ENCODE peak calls at places on chromosomes 4 and X, in four cellular contexts. T is GM12878, H is K562, P is HepG2. J is an unnamed sample.

GRCh38 chrX:71178908-71179307 is 34.3 kb downstream of the NLGN3 start:
- DNase-seq in T (peak; percentile 31), H (peak; percentile 49), P (peak; percentile 54), J (peak; percentile 65)

GRCh38 chr4:116881077-116881476 is 204.3 kb downstream of the TRAM1L1 start:
- DNase-seq in T (no peak), H (no peak), P (no peak), J (no peak)

GRCh38 chr4:184819786-184820185 is 6.0 kb downstream of the ACSL1 start:
- DNase-seq in T (no peak), H (no peak), P (peak; percentile 44), J (no peak)

GRCh38 chr4:38678078-38678477 is 14.1 kb downstream of the KLF3 start:
- DNase-seq in T (no peak), H (no peak), P (no peak), J (no peak)

GRCh38 chr4:41611881-41612871 is 74.2 kb downstream of the LIMCH1 start:
- DNase-seq in T (no peak), H (no peak), P (no peak), J (peak; percentile 44)

GRCh38 chr4:116217781-116218180 is 867.6 kb downstream of the TRAM1L1 start:
- DNase-seq in T (no peak), H (no peak), P (no peak), J (no peak)

GRCh38 chrX:23662853-23663252 is 4.4 kb upstream of the PRDX4 start:
- DNase-seq in T (peak; percentile 31), H (no peak), P (no peak), J (no peak)

GRCh38 chr4:164872481-164872880 is 4.5 kb upstream of the APELA start:
- DNase-seq in T (no peak), H (no peak), P (no peak), J (no peak)

GRCh38 chrX:82541822-82542221 is 966.3 kb upstream of the POU3F4 start:
- DNase-seq in T (no peak), H (no peak), P (no peak), J (no peak)

GRCh38 chr4:113243312-113243711 is 193.9 kb downstream of the ANK2 start:
- DNase-seq in T (no peak), H (no peak), P (no peak), J (no peak)

GRCh38 chr4:38512840-38513239 is 151.2 kb upstream of the KLF3 start:
- DNase-seq in T (no peak), H (no peak), P (no peak), J (no peak)

GRCh38 chr4:96916731-96917130 is 1076.8 kb downstream of the PDHA2 start:
- DNase-seq in T (no peak), H (no peak), P (no peak), J (peak; percentile 1)

GRCh38 chr4:184288451-184289178 is 70.9 kb upstream of the ENPP6 start:
- DNase-seq in T (peak; percentile 91), H (no peak), P (no peak), J (no peak)

GRCh38 chrX:46574941-46575381 is 1.4 kb downstream of the CHST7 start:
- DNase-seq in T (no peak), H (no peak), P (no peak), J (peak; percentile 41)

GRCh38 chr4:66633472-66633871 is 911.8 kb downstream of the CENPC start:
- DNase-seq in T (no peak), H (no peak), P (no peak), J (no peak)

GRCh38 chr4:98967916-98968315 is 27.6 kb upstream of the METAP1 start:
- DNase-seq in T (no peak), H (no peak), P (no peak), J (no peak)

GRCh38 chr4:150394046-150394445 is 187.9 kb upstream of the MAB21L2 start:
- DNase-seq in T (no peak), H (no peak), P (no peak), J (no peak)

GRCh38 chr4:54930226-54930625 is 195.2 kb downstream of the KDR start:
- DNase-seq in T (no peak), H (no peak), P (no peak), J (no peak)

GRCh38 chrX:12563121-12563520 is 228.1 kb upstream of the PRPS2 start:
- DNase-seq in T (no peak), H (no peak), P (no peak), J (no peak)

GRCh38 chr4:183438458-183439113 is 5.8 kb upstream of the CDKN2AIP start:
- DNase-seq in T (no peak), H (no peak), P (peak; percentile 70), J (no peak)

GRCh38 chrX:40474205-40474626 is 106.6 kb upstream of the ATP6AP2 start:
- DNase-seq in T (no peak), H (no peak), P (peak; percentile 20), J (peak; percentile 66)

GRCh38 chrX:94288972-94289371 is 615.0 kb downstream of the FAM133A start:
- DNase-seq in T (no peak), H (no peak), P (no peak), J (no peak)

GRCh38 chr4:71293705-71294104 is 45.1 kb upstream of the SLC4A4 start:
- DNase-seq in T (no peak), H (no peak), P (no peak), J (no peak)

GRCh38 chr4:85806346-85806745 is 331.4 kb downstream of the ARHGAP24 start:
- DNase-seq in T (no peak), H (no peak), P (no peak), J (no peak)

GRCh38 chrX:19902110-19902509 is 14.7 kb upstream of the SH3KBP1 start:
- DNase-seq in T (no peak), H (no peak), P (no peak), J (no peak)
- TF ChIP-seq ZBTB33 in T (no peak), H (no peak), P (no peak), J (no peak)

GRCh38 chr4:127788517-127788916 is 6.4 kb downstream of the HSPA4L start:
- DNase-seq in T (no peak), H (peak; percentile 28), P (peak; percentile 40), J (peak; percentile 21)

GRCh38 chr4:127793528-127793927 is 11.4 kb downstream of the HSPA4L start:
- DNase-seq in T (no peak), H (no peak), P (no peak), J (no peak)
- TF ChIP-seq EP300 in T (no peak), H (no peak), P (no peak), J (no peak)

GRCh38 chrX:54748626-54749025 is 49.4 kb downstream of the ITIH6 start:
- DNase-seq in T (no peak), H (peak; percentile 0), P (no peak), J (no peak)

GRCh38 chrX:54745676-54746075 is 52.4 kb downstream of the ITIH6 start:
- DNase-seq in T (no peak), H (no peak), P (no peak), J (no peak)

GRCh38 chrX:54746928-54747327 is 51.1 kb downstream of the ITIH6 start:
- DNase-seq in T (no peak), H (no peak), P (no peak), J (no peak)

DNA sequence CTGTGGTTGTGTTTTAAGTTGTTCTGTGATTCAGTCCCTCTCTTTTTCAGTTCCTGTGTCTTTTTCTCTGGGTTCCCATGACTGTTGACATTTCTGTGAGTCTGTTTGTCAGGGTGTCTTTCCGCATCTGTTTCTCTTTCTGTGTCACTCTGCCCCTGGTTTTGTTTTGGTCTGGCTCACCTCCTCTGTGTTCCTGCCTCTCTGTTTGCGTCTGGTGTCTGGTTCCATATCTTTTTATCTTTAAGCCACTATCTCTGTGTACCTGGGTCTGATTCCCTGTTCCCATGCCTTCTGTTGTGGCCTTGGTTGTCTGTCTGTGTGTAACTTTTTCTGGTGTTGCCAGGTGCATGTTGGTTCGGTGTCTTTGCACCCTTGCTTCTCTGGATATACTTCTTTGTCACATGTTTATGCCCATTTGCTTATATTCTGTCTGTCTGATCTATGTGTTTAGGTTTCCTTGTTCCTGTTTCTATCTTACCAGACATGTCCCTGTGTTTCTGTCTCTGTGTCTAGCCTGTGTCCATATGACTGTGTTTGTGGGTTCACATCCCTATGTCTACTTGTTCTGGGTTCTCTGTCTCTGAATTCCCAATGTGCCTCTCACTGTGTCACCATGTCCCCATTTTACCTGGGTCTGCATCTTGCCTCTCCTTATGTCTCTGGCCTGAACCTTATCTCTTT is 50.2 kb downstream of the ITIH6 start:
- DNase-seq in T (no peak), H (no peak), P (no peak), J (no peak)
- TF ChIP-seq ZBTB33 in T (no peak), H (no peak), P (no peak), J (no peak)

DNA sequence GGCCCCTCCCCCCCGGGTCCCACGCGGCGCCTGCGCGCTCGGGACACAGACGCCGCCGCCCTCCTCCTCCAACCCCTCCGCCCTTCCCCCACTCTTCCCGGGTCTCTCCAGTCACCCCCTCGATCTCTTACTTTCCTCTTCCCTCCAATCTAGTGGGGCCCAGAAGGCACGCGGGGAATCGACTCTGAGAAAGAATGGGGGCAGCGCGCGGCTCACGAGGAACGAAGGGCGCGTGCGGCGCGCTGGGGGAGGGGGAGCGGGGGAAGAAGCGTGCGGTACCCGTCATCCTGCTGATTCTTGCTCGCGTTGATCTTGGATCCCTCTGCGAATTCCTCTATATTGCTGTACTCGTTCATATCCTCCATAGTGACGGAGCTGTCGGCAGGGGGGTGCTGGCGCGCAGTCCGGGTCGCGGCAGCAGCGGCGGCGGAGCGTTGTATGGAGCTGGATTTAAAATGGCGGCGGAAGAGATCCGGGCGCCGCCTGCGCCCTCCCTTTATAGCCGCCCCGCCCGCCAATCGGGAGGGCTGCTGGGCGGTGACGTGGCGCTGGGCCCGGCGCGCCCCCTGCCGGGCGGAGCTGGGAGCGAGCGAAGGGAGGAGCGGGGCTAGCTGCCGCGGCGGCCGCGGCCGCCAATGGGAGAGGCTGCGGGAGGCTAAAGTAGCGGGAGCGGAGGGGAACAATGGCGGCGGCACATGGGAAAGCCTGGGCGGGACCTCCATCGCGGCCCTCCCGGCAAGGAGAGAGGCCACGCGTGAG is 1.1 kb downstream of the HNRNPDL start:
- DNase-seq in T (peak; percentile 52), H (peak; percentile 96), P (peak; percentile 76), J (peak; percentile 96)
- TF ChIP-seq EP300 in T (no peak), H (peak; percentile 52), P (no peak), J (no peak)

GRCh38 chr4:95048296-95048695 is 290.5 kb downstream of the BMPR1B start:
- DNase-seq in T (no peak), H (no peak), P (no peak), J (no peak)
- TF ChIP-seq ZBTB33 in T (no peak), H (no peak), P (no peak), J (no peak)